ENCODE peak calls at places on chromosomes 16 and 17, in ten cellular contexts. S is tibial nerve; K is GF-D8; A is T-helper 17 cell; U is EL; T is RWPE1; D is NCI-H1092 treated with DMSO at 0.1 percent for 48 hours; W is SHP77; C is pulmonary artery endothelial cell; F is naive thymus-derived CD8-positive, alpha-beta T cell. L is an unnamed sample.

GRCh38 chr16:12009462-12009861 is 32.9 kb downstream of the SNX29 start:
- DNase-seq in U (no peak), S (no peak), T (no peak), A (no peak), D (no peak), F (no peak), W (no peak), C (no peak), K (no peak), L (no peak)

GRCh38 chr16:17585449-17586080 is 114.8 kb upstream of the XYLT1 start:
- DNase-seq in K (no peak), D (no peak), F (no peak), A (no peak), C (no peak), T (no peak), U (no peak), S (no peak), W (no peak), L (no peak)

GRCh38 chr16:47059991-47060390 is 83.8 kb downstream of the NETO2 start:
- DNase-seq in F (no peak), S (no peak), D (no peak), T (no peak), U (no peak), W (no peak), C (no peak), K (no peak), A (no peak), L (no peak)

GRCh38 chr16:85354623-85355514 is 242.6 kb upstream of the CIBAR2 start:
- DNase-seq in W (no peak), D (no peak), K (peak), U (peak), S (no peak), F (no peak), A (no peak), T (peak), C (no peak), L (no peak)

GRCh38 chr17:50275279-50275678 is 1.0 kb downstream of the TMEM92 start:
- DNase-seq in W (no peak), A (no peak), T (no peak), C (no peak), D (no peak), U (no peak), S (no peak), F (no peak), K (no peak), L (no peak)

GRCh38 chr17:7883781-7884386 is 4.7 kb upstream of the CHD3 start:
- DNase-seq in S (no peak), W (peak), T (no peak), A (peak), U (peak), C (no peak), D (peak), K (no peak), F (peak), L (peak)

GRCh38 chr16:1485847-1486496 is 2.8 kb downstream of the PTX4 start:
- DNase-seq in K (no peak), F (no peak), W (no peak), D (no peak), C (no peak), S (no peak), U (no peak), A (no peak), T (no peak), L (no peak)

GRCh38 chr16:73019456-73020362 is 28.2 kb downstream of the ZFHX3 start:
- DNase-seq in W (peak), T (peak), F (no peak), K (no peak), C (peak), A (no peak), U (peak), S (no peak), D (peak), L (no peak)

GRCh38 chr17:32335647-32336046 is 6.3 kb downstream of the C17orf75 start:
- DNase-seq in K (no peak), D (no peak), A (no peak), T (no peak), W (no peak), U (peak), F (no peak), S (no peak), C (no peak), L (no peak)

GRCh38 chr16:87305505-87306391 is 11.4 kb downstream of the C16orf95 start:
- DNase-seq in T (no peak), C (no peak), U (peak), A (no peak), F (no peak), S (no peak), D (peak), K (no peak), W (no peak), L (no peak)

GRCh38 chr16:2015117-2015946 is 4.3 kb upstream of the NPW start:
- DNase-seq in C (no peak), U (no peak), K (no peak), W (no peak), A (no peak), D (no peak), T (peak), S (no peak), F (no peak), L (no peak)

GRCh38 chr16:82034981-82035612 is at the start of gene HSD17B2:
- DNase-seq in F (no peak), K (no peak), U (peak), A (no peak), T (peak), S (no peak), W (no peak), C (no peak), D (no peak), L (no peak)

GRCh38 chr16:57798953-57799618 is 3.2 kb downstream of the KIFC3 start:
- DNase-seq in K (no peak), W (peak), T (no peak), A (no peak), D (peak), S (no peak), F (no peak), U (no peak), C (no peak), L (no peak)

GRCh38 chr17:65855245-65855644 is 293.8 kb upstream of the AXIN2 start:
- DNase-seq in D (no peak), F (no peak), A (no peak), C (peak), W (no peak), K (no peak), U (peak), T (peak), S (no peak), L (no peak)

GRCh38 chr17:50421308-50422031 is 4.5 kb upstream of the ACSF2 start:
- DNase-seq in K (peak), S (no peak), F (no peak), C (no peak), W (no peak), U (peak), T (no peak), A (no peak), D (no peak), L (no peak)

GRCh38 chr17:63442549-63443035 is 3.5 kb downstream of the CYB561 start:
- DNase-seq in K (no peak), T (no peak), S (no peak), F (no peak), D (no peak), A (no peak), C (no peak), W (no peak), U (no peak), L (no peak)

GRCh38 chr16:3610698-3611144 is 685 bp downstream of the SLX4 start:
- DNase-seq in C (no peak), W (no peak), S (no peak), D (no peak), T (no peak), A (no peak), F (no peak), K (no peak), U (peak), L (no peak)

GRCh38 chr16:81650281-81650680 is 128.8 kb upstream of the PLCG2 start:
- DNase-seq in F (no peak), K (no peak), T (no peak), S (no peak), U (no peak), W (no peak), C (no peak), A (no peak), D (no peak), L (no peak)

GRCh38 chr16:66357523-66357928 is 9.0 kb upstream of the CDH5 start:
- DNase-seq in C (no peak), T (peak), D (peak), F (peak), K (no peak), U (peak), W (peak), S (peak), A (no peak), L (no peak)

GRCh38 chr17:76379275-76379641 is 5.2 kb upstream of the SPHK1 start:
- DNase-seq in F (no peak), S (no peak), W (no peak), D (no peak), C (no peak), T (no peak), A (no peak), U (no peak), K (no peak), L (no peak)

GRCh38 chr16:67677712-67678111 is 11.1 kb downstream of the C16orf86 start:
- DNase-seq in K (no peak), W (no peak), U (no peak), C (no peak), A (no peak), S (no peak), D (no peak), F (no peak), T (no peak), L (no peak)

GRCh38 chr17:37791434-37791833 is 46.6 kb upstream of the HNF1B start:
- DNase-seq in U (peak), W (peak), A (no peak), C (no peak), F (peak), T (no peak), S (no peak), D (no peak), K (no peak), L (peak)

GRCh38 chr17:80005360-80006338 is 30.0 kb downstream of the TBC1D16 start:
- DNase-seq in S (no peak), U (peak), A (peak), D (peak), K (no peak), W (peak), T (peak), F (peak), C (no peak), L (peak)

GRCh38 chr16:526181-527014 is 1.1 kb upstream of the CAPN15 start:
- DNase-seq in D (peak), K (no peak), C (no peak), W (no peak), F (no peak), T (no peak), A (no peak), S (no peak), U (peak), L (no peak)

GRCh38 chr16:4693956-4694663 is 748 bp downstream of the NUDT16L1 start:
- DNase-seq in F (peak), T (peak), S (no peak), C (no peak), K (no peak), A (peak), D (peak), U (peak), W (no peak), L (peak)

GRCh38 chr16:66899310-66899944 is 19.1 kb downstream of the PDP2 start:
- DNase-seq in D (peak), T (no peak), S (no peak), F (no peak), W (no peak), A (no peak), C (no peak), K (no peak), U (no peak), L (no peak)

GRCh38 chr17:19978206-19978802 is 676 bp upstream of the AKAP10 start:
- DNase-seq in C (no peak), D (no peak), K (peak), S (no peak), U (no peak), T (no peak), A (no peak), W (no peak), F (peak), L (no peak)

GRCh38 chr17:1511756-1512321 is 4.6 kb downstream of the INPP5K start:
- DNase-seq in W (no peak), U (no peak), C (no peak), D (no peak), A (no peak), S (no peak), T (peak), K (no peak), F (no peak), L (no peak)

GRCh38 chr17:17320188-17320910 is 17.2 kb downstream of the NT5M start:
- DNase-seq in S (no peak), D (no peak), U (no peak), C (no peak), F (no peak), W (no peak), A (no peak), T (no peak), K (no peak), L (no peak)

GRCh38 chr17:81386646-81387234 is 8.5 kb upstream of the BAHCC1 start:
- DNase-seq in F (no peak), A (no peak), K (no peak), S (no peak), W (no peak), T (no peak), U (no peak), D (peak), C (no peak), L (no peak)